ENCODE peak calls at places on chromosomes 6 and 20, in ten cellular contexts. W is right atrium auricular region, P is adrenal gland, E is transverse colon, B is esophagus squamous epithelium, U is body of pancreas, O is heart right ventricle, X is lower lobe of right lung, V is K562, Y is upper lobe of right lung. Q is an unnamed sample. For H3K4me1, the result is how much of the 10 kb centered on the place peaks cover.

GRCh38 chr20:25984933-25985332 is 288.3 kb upstream of the ZNF337 start:
- DNase-seq in W (no peak), Y (peak), O (peak), U (peak), P (no peak), X (peak), B (no peak), V (peak), E (peak), Q (peak)

GRCh38 chr6:139940741-139941712 is 566.6 kb upstream of the CITED2 start:
- DNase-seq in V (no peak), U (no peak), B (no peak), W (no peak), X (no peak), Y (no peak), O (no peak), P (no peak), E (no peak), Q (no peak)

GRCh38 chr6:170236131-170236851 is 54.6 kb downstream of the DLL1 start:
- DNase-seq in O (no peak), P (no peak), X (no peak), Y (peak), B (no peak), W (no peak), E (no peak), V (no peak), U (peak), Q (no peak)

GRCh38 chr6:17932362-17932852 is 55.0 kb downstream of the KIF13A start:
- DNase-seq in W (peak), V (peak), U (peak), B (no peak), X (peak), E (no peak), P (peak), Y (no peak), O (no peak), Q (peak)

GRCh38 chr6:29577544-29577943 is 7.4 kb upstream of the OR2H2 start:
- DNase-seq in X (no peak), W (no peak), P (no peak), V (no peak), U (no peak), E (no peak), O (no peak), B (no peak), Y (no peak), Q (no peak)

GRCh38 chr6:25016311-25016710 is 80.6 kb upstream of the RIPOR2 start:
- DNase-seq in U (no peak), E (no peak), Y (no peak), X (no peak), P (no peak), O (no peak), V (no peak), B (no peak), W (no peak), Q (no peak)

GRCh38 chr6:106103728-106104109 is 17.6 kb downstream of the PRDM1 start:
- DNase-seq in W (no peak), O (no peak), E (peak), Y (no peak), X (no peak), U (no peak), V (no peak), P (no peak), B (no peak), Q (no peak)

GRCh38 chr20:32050851-32051556 is 1.0 kb upstream of the HCK start:
- DNase-seq in B (no peak), E (peak), P (peak), U (no peak), V (no peak), O (peak), X (peak), W (no peak), Y (peak), Q (no peak)

GRCh38 chr6:42979523-42980177 is 669 bp upstream of the PEX6 start:
- DNase-seq in U (no peak), O (no peak), E (no peak), B (no peak), V (peak), Y (no peak), W (no peak), X (no peak), P (no peak), Q (no peak)

GRCh38 chr6:42984924-42985475 is 630 bp downstream of the PPP2R5D start:
- DNase-seq in B (no peak), E (no peak), O (peak), V (peak), W (no peak), X (no peak), P (no peak), U (no peak), Y (no peak), Q (peak)

GRCh38 chr6:42978793-42979522 is at the start of gene PEX6:
- DNase-seq in U (peak), O (peak), B (peak), V (peak), X (peak), W (peak), E (peak), P (peak), Y (peak), Q (peak)

GRCh38 chr6:42984001-42984923 is at the start of gene PPP2R5D:
- DNase-seq in W (peak), E (peak), V (peak), B (peak), P (peak), Y (peak), U (peak), O (peak), X (peak), Q (peak)

DNA sequence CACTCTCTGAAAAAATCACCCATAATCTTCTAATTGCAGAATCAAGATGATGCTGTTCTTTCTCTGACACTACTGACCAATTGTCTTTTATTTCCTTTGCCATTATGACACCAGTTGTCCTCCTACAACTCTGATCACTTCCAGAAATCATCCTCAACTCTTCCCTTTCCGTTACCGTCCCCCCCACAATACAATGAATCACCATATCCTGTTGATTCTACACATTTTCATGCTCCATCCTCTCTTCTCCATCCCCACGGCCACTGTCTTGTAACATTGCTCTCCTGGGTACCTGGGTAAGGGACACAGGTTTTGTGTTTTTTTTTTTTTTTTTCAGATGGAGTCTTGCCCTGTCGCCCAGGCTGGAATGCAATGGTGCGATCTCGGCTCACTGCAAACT is 2.5 kb upstream of the PPP2R5D start:
- DNase-seq in U (no peak), P (no peak), W (no peak), X (no peak), B (no peak), E (no peak), V (no peak), O (no peak), Y (no peak), Q (no peak)
- H3K4me1 ChIP-seq in U (half or more), P (under half), W (under half), X (under half), B (under half), E (half or more), V (under half), O (half or more), Y (under half), Q (under half)

GRCh38 chr6:135740580-135740979 is 110.9 kb upstream of the PDE7B start:
- DNase-seq in Y (no peak), U (no peak), B (no peak), V (no peak), O (no peak), P (no peak), E (no peak), W (no peak), X (no peak), Q (no peak)

GRCh38 chr6:135748189-135748588 is 103.3 kb upstream of the PDE7B start:
- DNase-seq in E (no peak), B (no peak), U (no peak), O (no peak), W (no peak), X (no peak), P (no peak), V (no peak), Y (no peak), Q (no peak)

GRCh38 chr6:135738646-135739045 is 112.9 kb upstream of the PDE7B start:
- DNase-seq in X (no peak), V (no peak), W (no peak), U (no peak), B (no peak), Y (no peak), O (no peak), E (no peak), P (no peak), Q (no peak)

GRCh38 chr6:135739288-135739687 is 112.2 kb upstream of the PDE7B start:
- DNase-seq in B (no peak), U (no peak), X (no peak), P (no peak), E (no peak), O (no peak), V (no peak), W (no peak), Y (no peak), Q (peak)

DNA sequence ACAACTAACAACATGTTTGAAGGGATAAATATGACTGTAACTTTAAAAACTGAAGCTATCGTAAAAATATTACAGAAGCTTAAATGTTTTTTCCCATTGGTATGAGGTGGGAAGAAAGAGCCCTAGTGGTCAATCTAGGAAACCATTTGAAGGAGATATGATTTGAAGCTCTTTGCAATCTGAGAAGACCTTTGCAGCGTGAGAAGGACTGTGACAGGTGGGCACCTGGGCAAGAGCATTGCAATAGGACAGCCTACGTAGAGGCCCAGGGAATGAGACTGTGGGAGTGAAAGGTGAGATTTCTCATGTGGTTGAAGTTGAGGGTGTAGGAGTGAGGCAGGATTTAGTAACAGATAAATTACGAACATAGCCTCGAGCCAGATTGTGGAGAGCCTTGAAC is 108.0 kb upstream of the PDE7B start:
- DNase-seq in W (no peak), V (no peak), Y (no peak), X (no peak), P (no peak), U (no peak), E (no peak), O (no peak), B (no peak), Q (no peak)
- TF ChIP-seq CTCF in W (no peak), V (no peak), Y (no peak), X (no peak), P (no peak), U (no peak), E (no peak), O (no peak), B (no peak), Q (no peak)

DNA sequence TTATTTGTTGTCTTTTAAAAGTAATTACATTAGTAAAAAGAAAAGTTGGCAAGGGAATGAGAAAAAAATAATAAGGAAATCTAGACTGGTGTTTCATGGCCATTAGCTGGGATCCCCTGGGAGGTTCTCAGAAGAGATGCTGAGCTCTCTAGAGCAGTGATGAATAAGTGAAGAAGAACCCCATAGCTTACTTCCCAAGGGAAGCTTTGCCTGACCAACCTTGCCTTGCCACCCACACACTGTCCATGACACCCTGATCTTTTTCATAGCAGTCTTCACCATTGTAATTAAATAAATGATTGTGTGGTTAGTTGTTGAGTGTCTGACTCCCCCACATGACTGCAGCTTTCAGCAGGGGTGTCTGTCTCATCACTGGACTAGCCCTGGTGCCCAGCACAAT is 5.9 kb downstream of the C6orf163 start:
- DNase-seq in Y (no peak), X (no peak), U (no peak), B (no peak), P (no peak), O (no peak), W (no peak), E (no peak), V (no peak), Q (no peak)
- H3K4me1 ChIP-seq in Y (under half), X (under half), U (under half), B (under half), P (under half), O (under half), W (under half), E (under half), V (under half), Q (under half)

DNA sequence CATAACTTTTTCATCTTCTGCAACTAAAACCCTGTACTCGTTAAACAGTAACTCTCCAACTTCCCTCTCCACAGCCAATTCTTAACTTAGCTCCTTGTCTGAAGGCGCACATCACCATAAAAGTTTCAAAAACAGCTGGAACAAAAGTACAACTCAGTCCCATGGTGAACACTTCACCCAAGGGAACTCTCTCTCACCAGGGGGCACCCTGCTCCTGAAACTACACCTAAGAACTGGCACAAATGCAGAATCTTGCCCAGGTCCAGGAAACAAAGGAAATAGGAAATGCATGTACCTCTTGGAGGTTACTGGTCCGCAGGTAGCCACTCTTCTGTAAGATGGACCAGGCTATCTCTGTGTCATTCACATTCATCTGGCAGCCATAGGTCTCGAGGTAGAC is 6.6 kb downstream of the CDK5RAP1 start:
- DNase-seq in P (no peak), V (no peak), Y (no peak), B (no peak), O (no peak), W (no peak), X (no peak), E (no peak), U (peak), Q (no peak)
- TF ChIP-seq CTCF in P (no peak), V (no peak), Y (no peak), B (no peak), O (no peak), W (peak), X (no peak), E (no peak), U (no peak), Q (peak)

GRCh38 chr20:40757087-40757486 is 68.1 kb upstream of the MAFB start:
- DNase-seq in B (no peak), O (no peak), E (no peak), W (no peak), P (no peak), U (no peak), V (no peak), X (no peak), Y (no peak), Q (no peak)

GRCh38 chr20:40750541-40750940 is 61.5 kb upstream of the MAFB start:
- DNase-seq in P (no peak), Y (no peak), B (no peak), O (no peak), E (no peak), U (no peak), V (no peak), W (no peak), X (no peak), Q (no peak)

GRCh38 chr20:40749985-40750506 is 61.0 kb upstream of the MAFB start:
- DNase-seq in E (no peak), V (no peak), U (no peak), Y (no peak), X (no peak), O (no peak), W (no peak), B (no peak), P (no peak), Q (no peak)

GRCh38 chr20:40754372-40754943 is 65.4 kb upstream of the MAFB start:
- DNase-seq in W (peak), B (no peak), P (peak), X (no peak), Y (no peak), O (peak), V (no peak), U (peak), E (no peak), Q (peak)

GRCh38 chr20:40753472-40753871 is 64.4 kb upstream of the MAFB start:
- DNase-seq in O (no peak), P (no peak), X (no peak), B (no peak), U (no peak), E (no peak), Y (no peak), V (no peak), W (peak), Q (peak)
- H3K4me1 ChIP-seq in O (under half), P (under half), X (under half), B (under half), U (under half), E (under half), Y (under half), V (under half), W (under half), Q (under half)

DNA sequence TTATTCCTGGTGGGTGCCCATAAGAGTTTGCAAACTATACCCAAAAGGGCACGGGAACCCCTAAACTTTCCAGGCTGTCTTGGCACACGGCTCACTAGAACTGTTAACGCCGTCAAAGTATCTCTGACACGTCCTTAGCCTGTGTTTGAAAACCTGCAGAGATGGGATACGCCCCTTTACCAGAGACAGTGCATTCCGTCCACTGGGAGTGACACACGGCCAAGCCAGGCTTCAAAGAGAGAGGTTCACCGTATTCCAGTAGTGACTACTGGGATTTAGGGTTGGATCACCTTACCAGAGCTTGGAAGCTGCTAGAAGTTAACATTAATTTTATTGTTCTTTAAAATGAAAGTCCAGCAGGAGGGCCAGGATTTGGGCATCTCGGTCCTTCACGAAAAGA is 94.9 kb downstream of the THBS2 start:
- DNase-seq in V (no peak), E (no peak), X (no peak), P (no peak), W (no peak), Y (no peak), B (no peak), O (no peak), U (no peak), Q (no peak)
- TF ChIP-seq CTCF in V (no peak), E (no peak), X (no peak), P (no peak), W (no peak), Y (no peak), B (no peak), O (no peak), U (no peak), Q (peak)

DNA sequence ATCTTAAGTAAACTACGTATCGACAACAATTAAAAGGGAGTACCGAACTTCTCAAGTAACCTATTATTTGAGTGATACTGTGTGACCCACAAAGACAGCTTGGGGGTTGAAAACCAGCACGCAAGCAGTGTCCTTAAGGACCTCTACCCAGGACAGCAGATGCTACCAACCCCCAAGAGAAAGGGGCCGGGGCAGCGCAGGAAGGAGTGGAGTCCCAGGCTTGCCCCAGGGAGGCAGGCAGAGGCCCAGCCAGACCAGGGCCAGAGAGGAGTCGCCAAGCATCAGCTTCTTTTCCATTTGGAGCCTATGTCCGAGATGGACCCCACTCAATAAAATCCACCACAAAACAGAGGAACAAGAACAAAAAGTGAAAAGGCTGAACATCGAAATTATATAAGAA is 11.9 kb downstream of the DIDO1 start:
- DNase-seq in P (no peak), O (no peak), Y (no peak), X (peak), W (no peak), V (no peak), B (no peak), E (no peak), U (no peak), Q (no peak)
- H3K4me1 ChIP-seq in P (half or more), O (half or more), Y (half or more), X (half or more), W (half or more), V (under half), B (under half), E (half or more), U (half or more), Q (under half)

GRCh38 chr20:63864545-63864977 is 509 bp upstream of the TPD52L2 start:
- DNase-seq in B (no peak), O (no peak), W (no peak), V (no peak), X (no peak), P (no peak), Y (no peak), U (no peak), E (no peak), Q (no peak)
- TF ChIP-seq CTCF in B (no peak), O (no peak), W (peak), V (no peak), X (no peak), P (peak), Y (no peak), U (no peak), E (peak), Q (no peak)

GRCh38 chr6:116386581-116387299 is 16.0 kb downstream of the DSE start:
- DNase-seq in B (no peak), U (no peak), O (no peak), E (no peak), V (no peak), P (no peak), X (no peak), Y (no peak), W (no peak), Q (peak)

GRCh38 chr6:116385911-116386310 is 15.2 kb downstream of the DSE start:
- DNase-seq in Y (no peak), E (no peak), V (no peak), W (no peak), B (no peak), U (no peak), P (no peak), X (no peak), O (no peak), Q (no peak)

GRCh38 chr6:116382587-116382986 is 11.8 kb downstream of the DSE start:
- DNase-seq in Y (no peak), X (no peak), U (no peak), O (no peak), P (no peak), E (no peak), V (no peak), W (no peak), B (no peak), Q (no peak)

GRCh38 chr6:116385462-116385807 is 14.7 kb downstream of the DSE start:
- DNase-seq in E (no peak), V (no peak), Y (no peak), X (no peak), O (no peak), W (no peak), B (no peak), U (no peak), P (peak), Q (no peak)

GRCh38 chr6:116384727-116385461 is 14.1 kb downstream of the DSE start:
- DNase-seq in E (no peak), P (no peak), V (no peak), O (no peak), X (no peak), W (no peak), U (no peak), Y (no peak), B (no peak), Q (no peak)
- H3K4me1 ChIP-seq in E (half or more), P (under half), V (under half), O (under half), X (under half), W (half or more), U (under half), Y (under half), B (under half), Q (under half)

Q was measured in cardiac muscle cell.